ENCODE peak calls at places on chromosome 11, in nine cellular contexts. R is H1, K is kidney glomerular epithelial cell, X is globus pallidus, N is AG09309, P is MM.1S, F is Daoy, D is SK-MEL-5, V is nucleus accumbens. M is an unnamed sample.

GRCh38 chr11:28730336-28730735 is 622.1 kb downstream of the METTL15 start:
- DNase-seq in D (no peak), V (no peak), P (no peak), X (no peak), N (no peak), K (no peak), F (no peak), R (no peak), M (no peak)

GRCh38 chr11:128934926-128935325 is 7.7 kb downstream of the TP53AIP1 start:
- DNase-seq in F (no peak), D (no peak), V (no peak), X (no peak), P (no peak), K (no peak), R (no peak), N (no peak), M (no peak)

GRCh38 chr11:18726040-18726439 is at the start of gene IGSF22:
- DNase-seq in R (peak), V (no peak), D (no peak), X (no peak), N (no peak), K (no peak), F (no peak), P (no peak), M (no peak)

GRCh38 chr11:116135897-116136296 is 631.7 kb upstream of the CADM1 start:
- DNase-seq in D (no peak), N (no peak), R (no peak), P (no peak), V (no peak), X (no peak), F (no peak), K (no peak), M (no peak)

GRCh38 chr11:122696662-122697061 is 41.1 kb downstream of the UBASH3B start:
- DNase-seq in K (no peak), P (no peak), D (no peak), X (no peak), N (no peak), R (no peak), V (no peak), F (no peak), M (no peak)

GRCh38 chr11:123546515-123546914 is 107.9 kb downstream of the SCN3B start:
- DNase-seq in V (no peak), F (no peak), K (no peak), P (no peak), R (no peak), X (no peak), N (peak), D (no peak), M (no peak)

GRCh38 chr11:33907419-33907818 is 15.5 kb upstream of the LMO2 start:
- DNase-seq in F (no peak), D (no peak), X (no peak), R (no peak), K (no peak), P (no peak), N (no peak), V (no peak), M (no peak)

GRCh38 chr11:119616586-119617342 is 112.2 kb downstream of the NECTIN1 start:
- DNase-seq in K (no peak), V (no peak), R (no peak), N (no peak), D (no peak), F (no peak), X (no peak), P (no peak), M (no peak)

GRCh38 chr11:122863704-122864326 is 18.7 kb upstream of the JHY start:
- DNase-seq in P (peak), N (no peak), K (peak), R (no peak), F (peak), X (peak), V (no peak), D (peak), M (peak)

GRCh38 chr11:91921974-91922373 is 302.6 kb upstream of the FAT3 start:
- DNase-seq in X (no peak), V (no peak), D (no peak), F (peak), P (no peak), K (peak), R (no peak), N (no peak), M (no peak)

GRCh38 chr11:101862410-101863233 is 52.2 kb upstream of the CEP126 start:
- DNase-seq in P (no peak), X (no peak), V (no peak), N (peak), R (no peak), K (peak), D (peak), F (peak), M (peak)

M was measured in H4.